ENCODE peak calls at places on chromosomes 3 and 15, in four cellular contexts. Z is A549, U is astrocyte of the spinal cord, I is upper lobe of right lung. M is an unnamed sample.

GRCh38 chr15:75565062-75565970 is 13.8 kb downstream of the PTPN9 start:
- DNase-seq in I (no peak), U (peak; percentile 29), Z (no peak), M (no peak)

GRCh38 chr3:72298201-72299155 is 513.5 kb upstream of the PROK2 start:
- DNase-seq in Z (no peak), I (no peak), U (no peak), M (no peak)

GRCh38 chr15:38868326-38869114 is 303.9 kb upstream of the RASGRP1 start:
- DNase-seq in Z (peak; percentile 88), I (no peak), U (peak; percentile 84), M (no peak)

GRCh38 chr15:82951472-82952155 is 906 bp downstream of the HOMER2 start:
- DNase-seq in I (no peak), U (peak; percentile 19), Z (peak; percentile 28), M (no peak)

GRCh38 chr15:73374599-73374998 is 5.8 kb upstream of the HCN4 start:
- DNase-seq in Z (no peak), I (no peak), U (no peak), M (no peak)

GRCh38 chr3:96813134-96813819 is 1.1 kb upstream of the EPHA6 start:
- DNase-seq in Z (peak; percentile 63), U (peak; percentile 73), I (peak; percentile 84), M (peak; percentile 93)

GRCh38 chr15:51601801-51602200 is 20.8 kb downstream of the DMXL2 start:
- DNase-seq in Z (no peak), U (no peak), I (no peak), M (no peak)

GRCh38 chr3:98343647-98344507 is 9.8 kb upstream of the OR5K4 start:
- DNase-seq in Z (peak; percentile 24), I (no peak), U (peak; percentile 5), M (peak; percentile 66)

GRCh38 chr15:72866866-72867616 is 83.5 kb upstream of the ADPGK start:
- DNase-seq in I (no peak), U (no peak), Z (no peak), M (no peak)

GRCh38 chr3:56869157-56869889 is 67.6 kb upstream of the ARHGEF3 start:
- DNase-seq in I (no peak), U (peak; percentile 57), Z (no peak), M (no peak)

GRCh38 chr3:124707667-124708066 is 22.6 kb upstream of the UMPS start:
- DNase-seq in U (peak; percentile 85), Z (no peak), I (no peak), M (no peak)

GRCh38 chr3:134460965-134461364 is 24.8 kb downstream of the ANAPC13 start:
- DNase-seq in I (no peak), U (peak; percentile 76), Z (no peak), M (no peak)

GRCh38 chr3:131283862-131284261 is 97.7 kb upstream of the NUDT16 start:
- DNase-seq in U (no peak), I (no peak), Z (no peak), M (no peak)

GRCh38 chr3:132549169-132549568 is 47.9 kb upstream of the ACKR4 start:
- DNase-seq in U (no peak), I (no peak), Z (no peak), M (no peak)

GRCh38 chr3:152268501-152269422 is at the start of gene MBNL1:
- DNase-seq in Z (peak; percentile 36), I (peak; percentile 91), U (peak; percentile 87), M (peak; percentile 76)

GRCh38 chr3:138082085-138082991 is 33.1 kb downstream of the DZIP1L start:
- DNase-seq in I (no peak), Z (no peak), U (peak; percentile 97), M (no peak)

GRCh38 chr3:114902691-114903101 is 244.4 kb downstream of the ZBTB20 start:
- DNase-seq in U (no peak), I (no peak), Z (no peak), M (no peak)

GRCh38 chr3:7978104-7978457 is 523.5 kb upstream of the LMCD1 start:
- DNase-seq in U (no peak), I (no peak), Z (no peak), M (no peak)

GRCh38 chr15:68646156-68646555 is 67.4 kb downstream of the CORO2B start:
- DNase-seq in U (no peak), I (peak; percentile 29), Z (no peak), M (no peak)

GRCh38 chr3:146273721-146274407 is 23.0 kb upstream of the PLSCR4 start:
- DNase-seq in I (no peak), U (no peak), Z (no peak), M (no peak)

GRCh38 chr15:57017024-57017423 is 98.6 kb downstream of the TCF12 start:
- DNase-seq in U (no peak), I (no peak), Z (no peak), M (no peak)
- TF ChIP-seq CTCF in U (peak; percentile 28), I (no peak), Z (no peak), M (no peak)

GRCh38 chr3:19171794-19172193 is 23.5 kb downstream of the KCNH8 start:
- DNase-seq in Z (no peak), I (no peak), U (no peak), M (no peak)

DNA sequence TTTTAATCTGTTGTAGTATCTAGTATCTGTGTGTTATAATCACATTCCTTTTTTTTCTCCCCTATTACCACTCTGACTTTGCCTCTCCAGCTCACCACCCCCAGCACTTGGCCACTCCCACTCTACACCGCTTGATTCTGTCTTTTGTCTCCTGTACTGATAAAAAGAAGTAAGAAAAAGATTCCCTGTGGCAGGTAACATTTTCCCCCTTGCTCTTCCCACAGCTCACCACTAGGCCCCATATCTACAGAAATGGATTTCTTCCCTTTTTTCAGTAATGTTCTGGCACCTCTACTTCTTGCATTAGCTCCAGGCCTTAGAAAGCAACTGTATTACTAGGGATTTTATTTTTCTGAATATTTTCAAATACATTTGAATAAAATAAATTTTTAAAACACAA is 25.6 kb downstream of the KCNH8 start:
- DNase-seq in U (no peak), I (no peak), Z (no peak), M (no peak)
- TF ChIP-seq CTCF in U (no peak), I (no peak), Z (no peak), M (peak; percentile 33)

GRCh38 chr15:88574646-88575045 is 28.2 kb upstream of the DET1 start:
- DNase-seq in I (no peak), Z (no peak), U (no peak), M (no peak)

GRCh38 chr15:88568589-88568988 is 22.1 kb upstream of the DET1 start:
- DNase-seq in U (no peak), Z (no peak), I (no peak), M (no peak)

GRCh38 chr15:88572030-88572333 is 25.5 kb upstream of the DET1 start:
- DNase-seq in Z (no peak), I (no peak), U (no peak), M (no peak)

GRCh38 chr15:88574062-88574461 is 27.6 kb upstream of the DET1 start:
- DNase-seq in Z (no peak), I (no peak), U (no peak), M (no peak)

GRCh38 chr15:88571153-88572029 is 24.9 kb upstream of the DET1 start:
- DNase-seq in Z (no peak), U (no peak), I (no peak), M (no peak)
- TF ChIP-seq CTCF in Z (no peak), U (no peak), I (no peak), M (no peak)

GRCh38 chr15:47717036-47717611 is at the start of gene SEMA6D:
- DNase-seq in I (peak; percentile 78), U (peak; percentile 83), Z (peak; percentile 15), M (peak; percentile 88)
- TF ChIP-seq CTCF in I (peak; percentile 35), U (peak; percentile 19), Z (no peak), M (peak; percentile 51)

GRCh38 chr3:55408193-55408826 is 78.8 kb downstream of the WNT5A start:
- DNase-seq in U (no peak), Z (no peak), I (no peak), M (no peak)

GRCh38 chr3:55406666-55407425 is 80.3 kb downstream of the WNT5A start:
- DNase-seq in I (no peak), U (peak; percentile 62), Z (no peak), M (no peak)

GRCh38 chr3:55402886-55403605 is 84.1 kb downstream of the WNT5A start:
- DNase-seq in U (peak; percentile 26), Z (no peak), I (no peak), M (no peak)

GRCh38 chr3:55407426-55407820 is 79.7 kb downstream of the WNT5A start:
- DNase-seq in U (no peak), I (no peak), Z (no peak), M (no peak)

GRCh38 chr3:55405436-55405835 is 81.7 kb downstream of the WNT5A start:
- DNase-seq in U (peak; percentile 18), I (no peak), Z (no peak), M (peak; percentile 56)
- TF ChIP-seq CTCF in U (peak; percentile 38), I (peak; percentile 22), Z (no peak), M (peak; percentile 67)

GRCh38 chr15:56286213-56286612 is 42.5 kb upstream of the RFX7 start:
- DNase-seq in I (no peak), U (no peak), Z (no peak), M (no peak)
- TF ChIP-seq CTCF in I (no peak), U (no peak), Z (peak; percentile 14), M (peak; percentile 47)

M was measured in endothelial cell.